ENCODE peak calls at places on chromosomes 11 and 22, in six cellular contexts. L is testis; S is SK-N-SH; Y is naive thymus-derived CD4-positive, alpha-beta T cell; O is A549; G is Peyer's patch. Z is an unnamed sample.

GRCh38 chr11:34790620-34791019 is 125.6 kb downstream of the APIP start:
- DNase-seq in L (no peak), S (no peak), Y (no peak), O (no peak), G (no peak), Z (no peak)

GRCh38 chr11:104343578-104343977 is 179.6 kb upstream of the PDGFD start:
- DNase-seq in L (no peak), S (no peak), Y (no peak), O (peak; percentile 17), G (no peak), Z (no peak)

GRCh38 chr11:47494996-47495855 is 46.3 kb upstream of the RAPSN start:
- DNase-seq in L (no peak), S (no peak), Y (no peak), O (no peak), G (no peak), Z (no peak)

GRCh38 chr11:111538407-111539114 is 2.0 kb upstream of the LAYN start:
- DNase-seq in L (no peak), S (no peak), Y (no peak), O (no peak), G (no peak), Z (no peak)

GRCh38 chr11:110566577-110566976 is 136.8 kb downstream of the FDX1 start:
- DNase-seq in L (no peak), S (no peak), Y (no peak), O (no peak), G (no peak), Z (no peak)

GRCh38 chr22:40281717-40282116 is 64.6 kb upstream of the ADSL start:
- DNase-seq in L (no peak), S (no peak), Y (no peak), O (no peak), G (no peak), Z (peak; percentile 44)

GRCh38 chr11:20089796-20090653 is 70.2 kb downstream of the DBX1 start:
- DNase-seq in L (peak; percentile 57), S (no peak), Y (no peak), O (no peak), G (no peak), Z (peak; percentile 43)

GRCh38 chr11:119791701-119792151 is 62.7 kb upstream of the NECTIN1 start:
- DNase-seq in L (peak; percentile 43), S (no peak), Y (no peak), O (peak; percentile 11), G (peak; percentile 44), Z (no peak)

GRCh38 chr11:62545437-62546243 is 966 bp downstream of the AHNAK start:
- DNase-seq in L (peak; percentile 82), S (peak; percentile 86), Y (peak; percentile 31), O (peak; percentile 86), G (peak; percentile 93), Z (peak; percentile 97)

GRCh38 chr22:17443413-17444203 is 74.3 kb downstream of the CECR2 start:
- DNase-seq in L (no peak), S (no peak), Y (no peak), O (no peak), G (no peak), Z (no peak)

GRCh38 chr11:19951558-19952083 is 208.7 kb downstream of the DBX1 start:
- DNase-seq in L (no peak), S (peak; percentile 42), Y (peak; percentile 30), O (peak; percentile 64), G (no peak), Z (no peak)

GRCh38 chr22:24588756-24589481 is 4.0 kb downstream of the LRRC75B start:
- DNase-seq in L (no peak), S (no peak), Y (no peak), O (no peak), G (peak; percentile 18), Z (no peak)

GRCh38 chr11:43681543-43681942 is 1.0 kb downstream of the HSD17B12 start:
- DNase-seq in L (no peak), S (no peak), Y (no peak), O (peak; percentile 40), G (no peak), Z (no peak)

GRCh38 chr11:34633990-34634725 is 13.3 kb downstream of the EHF start:
- DNase-seq in L (no peak), S (no peak), Y (no peak), O (peak; percentile 60), G (no peak), Z (no peak)

GRCh38 chr11:35121326-35121865 is 17.6 kb upstream of the CD44 start:
- DNase-seq in L (no peak), S (no peak), Y (no peak), O (no peak), G (no peak), Z (no peak)

GRCh38 chr11:58509730-58510129 is 1.8 kb upstream of the OR5B21 start:
- DNase-seq in L (no peak), S (no peak), Y (no peak), O (no peak), G (no peak), Z (no peak)

GRCh38 chr11:87063982-87064381 is 26.2 kb downstream of the TMEM135 start:
- DNase-seq in L (no peak), S (no peak), Y (no peak), O (no peak), G (no peak), Z (no peak)

GRCh38 chr22:45626198-45626651 is 45.4 kb upstream of the ATXN10 start:
- DNase-seq in L (no peak), S (no peak), Y (no peak), O (peak; percentile 91), G (peak; percentile 68), Z (no peak)

GRCh38 chr11:110374921-110375320 is 54.8 kb upstream of the FDX1 start:
- DNase-seq in L (no peak), S (no peak), Y (no peak), O (no peak), G (no peak), Z (no peak)

GRCh38 chr11:64694026-64694755 is 28.8 kb downstream of the NRXN2 start:
- DNase-seq in L (no peak), S (peak; percentile 48), Y (no peak), O (no peak), G (no peak), Z (no peak)

GRCh38 chr22:30940655-30941362 is 27.8 kb downstream of the MORC2 start:
- DNase-seq in L (no peak), S (no peak), Y (peak; percentile 64), O (no peak), G (no peak), Z (no peak)

GRCh38 chr22:38214248-38215056 is 12.7 kb downstream of the MAFF start:
- DNase-seq in L (peak; percentile 74), S (peak; percentile 85), Y (peak; percentile 70), O (no peak), G (peak; percentile 81), Z (peak; percentile 62)

DNA sequence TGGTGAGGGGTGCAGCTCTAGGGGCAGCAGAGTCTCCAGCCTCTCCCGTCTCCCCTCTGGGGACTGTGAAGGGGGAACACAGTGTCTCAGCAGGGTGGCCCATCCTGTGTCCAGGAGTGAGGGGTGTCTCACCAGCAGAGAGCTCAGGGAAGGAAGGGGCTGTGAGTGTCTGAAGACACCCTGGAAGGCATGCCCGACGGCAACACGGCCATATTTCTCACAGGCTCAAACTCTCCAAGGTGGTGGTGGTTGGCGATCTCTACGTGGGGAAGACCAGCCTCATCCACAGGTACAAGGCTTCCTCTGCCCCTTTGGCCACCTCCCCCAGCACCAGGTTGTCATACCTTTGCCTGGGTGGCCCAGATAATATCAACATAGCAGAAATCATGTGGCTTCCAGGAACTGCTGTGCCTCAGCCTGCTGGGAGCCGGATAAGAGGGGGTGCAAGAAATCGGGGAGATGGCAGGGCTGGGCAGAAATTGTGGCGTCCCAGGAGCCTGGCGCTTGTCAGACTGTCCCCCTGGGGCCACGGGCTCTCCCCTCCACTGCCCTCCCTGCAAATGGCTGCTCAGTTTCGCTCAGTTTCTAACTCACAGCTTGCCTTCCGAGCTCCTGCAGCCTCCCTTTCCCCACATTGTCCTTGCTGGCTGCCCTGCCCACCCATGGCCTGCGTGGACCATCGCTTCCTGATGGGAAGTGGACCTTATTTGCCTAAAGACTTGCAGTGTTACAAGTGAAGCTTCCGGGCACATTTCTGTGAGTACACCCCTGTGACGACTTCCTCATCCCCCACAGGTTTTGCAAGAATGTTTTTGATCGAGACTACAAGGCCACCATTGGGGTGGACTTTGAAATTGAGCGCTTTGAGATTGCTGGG is 7.2 kb downstream of the RAB36 start:
- DNase-seq in L (no peak), S (no peak), Y (no peak), O (no peak), G (no peak), Z (no peak)
- H3K4me3 ChIP-seq in L (no peak overlapping the region), S (no peak overlapping the region), Y (no peak overlapping the region), O (no peak overlapping the region), G (peak overlapping the region; percentile 20), Z (no peak overlapping the region)

GRCh38 chr11:114092953-114093352 is 33.4 kb downstream of the ZBTB16 start:
- DNase-seq in L (no peak), S (no peak), Y (no peak), O (no peak), G (no peak), Z (no peak)

GRCh38 chr11:114094516-114094915 is 35.0 kb downstream of the ZBTB16 start:
- DNase-seq in L (no peak), S (no peak), Y (no peak), O (no peak), G (no peak), Z (no peak)

GRCh38 chr11:114091791-114092397 is 32.4 kb downstream of the ZBTB16 start:
- DNase-seq in L (no peak), S (no peak), Y (no peak), O (no peak), G (no peak), Z (no peak)

GRCh38 chr11:114090976-114091375 is 31.5 kb downstream of the ZBTB16 start:
- DNase-seq in L (no peak), S (no peak), Y (no peak), O (no peak), G (no peak), Z (no peak)

DNA sequence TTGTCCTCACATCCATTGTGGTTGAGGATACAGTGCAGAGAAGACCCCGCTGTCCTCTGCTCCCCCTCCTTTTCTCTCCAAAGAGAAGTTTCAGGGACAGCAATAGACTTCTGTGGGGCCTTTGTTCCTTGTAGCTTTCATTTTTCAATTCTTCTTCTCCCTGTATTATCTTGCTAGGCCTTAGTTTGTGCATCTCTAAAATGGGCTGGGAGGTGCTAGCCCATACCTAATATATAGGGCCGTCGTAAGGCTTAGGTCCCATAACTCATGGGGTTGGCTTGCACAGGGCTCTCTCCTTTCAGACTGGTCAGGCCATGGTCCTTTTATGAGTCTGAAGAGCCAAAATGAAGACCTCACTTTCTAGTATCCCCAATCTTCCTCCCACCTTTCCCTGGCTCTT is 33.0 kb downstream of the ZBTB16 start:
- DNase-seq in L (no peak), S (no peak), Y (no peak), O (no peak), G (no peak), Z (no peak)
- H3K4me1 ChIP-seq in L (peaks cover 23% of the 10 kb centered on the region), S (no peaks in the 10 kb centered on the region), Y (no peaks in the 10 kb centered on the region), O (no peaks in the 10 kb centered on the region), G (no peaks in the 10 kb centered on the region), Z (peaks cover 93% of the 10 kb centered on the region)

GRCh38 chr22:50532353-50532700 is 2.5 kb upstream of the TYMP start:
- DNase-seq in L (no peak), S (peak; percentile 82), Y (no peak), O (no peak), G (no peak), Z (peak; percentile 68)
- H3K4me3 ChIP-seq in L (peak overlapping the region; percentile 42), S (peak overlapping the region; percentile 59), Y (no peak overlapping the region), O (peak overlapping the region; percentile 64), G (peak overlapping the region; percentile 60), Z (peak overlapping the region; percentile 70)

DNA sequence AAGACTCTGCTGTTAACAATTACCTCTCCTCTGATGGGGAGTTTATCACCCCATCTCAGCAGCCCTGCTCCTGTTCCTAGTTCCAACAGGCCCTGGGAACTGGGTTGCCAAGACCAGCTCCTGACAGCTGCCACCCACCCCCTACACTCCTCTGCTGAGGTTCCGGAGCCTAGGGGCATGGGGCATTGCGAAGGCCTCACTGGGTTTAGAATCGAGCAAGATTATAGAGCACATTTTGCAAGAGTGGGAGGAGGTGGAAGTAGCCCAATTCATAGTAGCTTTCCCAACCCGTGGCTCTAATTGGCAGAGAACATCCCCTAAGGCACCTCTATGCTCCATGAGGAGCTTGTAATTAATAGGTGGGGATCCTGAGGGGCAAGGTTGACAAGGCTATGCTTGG is 23.0 kb downstream of the MYEOV start:
- DNase-seq in L (no peak), S (no peak), Y (no peak), O (no peak), G (peak; percentile 14), Z (no peak)
- H3K4me1 ChIP-seq in L (peaks cover 7% of the 10 kb centered on the region), S (peaks cover 57% of the 10 kb centered on the region), Y (peaks cover 10% of the 10 kb centered on the region), O (peaks cover 28% of the 10 kb centered on the region), G (no peaks in the 10 kb centered on the region), Z (peaks cover 3% of the 10 kb centered on the region)